ENCODE peak calls at places on chromosome 12, in seven cellular contexts. X is Panc1, Z is fibroblast of lung, O is GM23248, C is NCI-H2029, S is K562, Y is ACHN. A is an unnamed sample.

GRCh38 chr12:68835333-68835908 is 27.4 kb downstream of the MDM2 start:
- DNase-seq in X (no peak), Z (no peak), O (no peak), C (no peak), S (no peak), Y (no peak), A (no peak)

GRCh38 chr12:68451261-68452091 is 119.3 kb upstream of the MDM1 start:
- DNase-seq in X (no peak), Z (peak), O (peak), C (peak), S (no peak), Y (no peak), A (no peak)

GRCh38 chr12:18139989-18140596 is 50.1 kb upstream of the RERGL start:
- DNase-seq in X (no peak), Z (peak), O (peak), C (no peak), S (no peak), Y (peak), A (peak)

GRCh38 chr12:12902036-12902435 is 10.7 kb downstream of the GPRC5A start:
- DNase-seq in X (no peak), Z (peak), O (peak), C (no peak), S (no peak), Y (peak), A (no peak)

GRCh38 chr12:9669534-9669933 is at the start of gene CLEC2D:
- DNase-seq in X (no peak), Z (no peak), O (no peak), C (no peak), S (no peak), Y (no peak), A (no peak)

GRCh38 chr12:24743891-24744793 is 204.8 kb downstream of the BCAT1 start:
- DNase-seq in X (no peak), Z (no peak), O (peak), C (no peak), S (peak), Y (no peak), A (no peak)

GRCh38 chr12:67364228-67364627 is 95.1 kb downstream of the CAND1 start:
- DNase-seq in X (no peak), Z (no peak), O (no peak), C (peak), S (no peak), Y (no peak), A (no peak)

GRCh38 chr12:95701275-95701674 is 89.3 kb downstream of the NTN4 start:
- DNase-seq in X (no peak), Z (no peak), O (peak), C (no peak), S (no peak), Y (no peak), A (no peak)

GRCh38 chr12:69000069-69000468 is 67.1 kb upstream of the CPM start:
- DNase-seq in X (no peak), Z (no peak), O (peak), C (no peak), S (no peak), Y (no peak), A (no peak)

GRCh38 chr12:27905285-27906126 is 67.0 kb downstream of the PTHLH start:
- DNase-seq in X (no peak), Z (no peak), O (no peak), C (no peak), S (no peak), Y (no peak), A (no peak)

GRCh38 chr12:99367181-99367580 is 280.4 kb upstream of the GARIN6 start:
- DNase-seq in X (no peak), Z (no peak), O (no peak), C (no peak), S (no peak), Y (no peak), A (no peak)

GRCh38 chr12:27868165-27868564 is 88.1 kb upstream of the MANSC4 start:
- DNase-seq in X (no peak), Z (peak), O (peak), C (no peak), S (no peak), Y (no peak), A (no peak)

GRCh38 chr12:46944771-46945170 is 119.0 kb upstream of the SLC38A4 start:
- DNase-seq in X (no peak), Z (no peak), O (peak), C (no peak), S (no peak), Y (no peak), A (no peak)

GRCh38 chr12:55965941-55966407 is at the start of gene PMEL:
- DNase-seq in X (no peak), Z (no peak), O (peak), C (no peak), S (no peak), Y (peak), A (no peak)

GRCh38 chr12:13211859-13212664 is 15.5 kb downstream of the EMP1 start:
- DNase-seq in X (peak), Z (peak), O (peak), C (peak), S (peak), Y (peak), A (peak)

GRCh38 chr12:48969847-48970701 is 1.5 kb downstream of the WNT10B start:
- DNase-seq in X (no peak), Z (peak), O (peak), C (no peak), S (peak), Y (no peak), A (no peak)

GRCh38 chr12:88529531-88530488 is 50.5 kb downstream of the KITLG start:
- DNase-seq in X (no peak), Z (no peak), O (no peak), C (peak), S (no peak), Y (no peak), A (no peak)

GRCh38 chr12:74537126-74537706 is 419 bp upstream of the ATXN7L3B start:
- DNase-seq in X (peak), Z (peak), O (peak), C (peak), S (peak), Y (peak), A (peak)

GRCh38 chr12:51974646-51975045 is 23.1 kb downstream of the ACVR1B start:
- DNase-seq in X (no peak), Z (no peak), O (peak), C (no peak), S (no peak), Y (no peak), A (no peak)

GRCh38 chr12:6778212-6778570 is 5.9 kb downstream of the LAG3 start:
- DNase-seq in X (no peak), Z (peak), O (peak), C (no peak), S (no peak), Y (peak), A (no peak)

GRCh38 chr12:47547077-47547476 is 158.8 kb downstream of the RPAP3 start:
- DNase-seq in X (no peak), Z (peak), O (peak), C (no peak), S (no peak), Y (peak), A (peak)

GRCh38 chr12:18239561-18239960 is 21.8 kb upstream of the PIK3C2G start:
- DNase-seq in X (no peak), Z (no peak), O (peak), C (no peak), S (no peak), Y (no peak), A (no peak)